ENCODE peak calls at places on chromosomes 16 and 17, in six cellular contexts. One of them, this sample, is unnamed.
A peak's percentile ranks its signal among the peaks of the same experiment; 100 is the strongest.

GRCh38 chr17:83193336-83194188 is 114.2 kb downstream of the METRNL start:
- DNase-seq in GM23338: no peak
- DNase-seq in heart left ventricle: peak; percentile 18
- DNase-seq in uterus: peak; percentile 11
- DNase-seq in ovary: peak; percentile 38
- DNase-seq in lung: peak; percentile 47
- DNase-seq in this sample: peak; percentile 91

GRCh38 chr16:67441289-67441753 is 10.4 kb downstream of the HSD11B2 start:
- DNase-seq in GM23338: no peak
- DNase-seq in heart left ventricle: peak; percentile 76
- DNase-seq in uterus: peak; percentile 45
- DNase-seq in ovary: peak; percentile 49
- DNase-seq in lung: peak; percentile 79
- DNase-seq in this sample: peak; percentile 95

GRCh38 chr16:72073831-72074230 is 10.8 kb downstream of the HPR start:
- DNase-seq in GM23338: no peak
- DNase-seq in heart left ventricle: peak; percentile 69
- DNase-seq in uterus: no peak
- DNase-seq in ovary: peak; percentile 65
- DNase-seq in lung: no peak
- DNase-seq in this sample: no peak

GRCh38 chr16:23502466-23502865 is 7.8 kb downstream of the GGA2 start:
- DNase-seq in GM23338: no peak
- DNase-seq in heart left ventricle: no peak
- DNase-seq in uterus: no peak
- DNase-seq in ovary: no peak
- DNase-seq in lung: no peak
- DNase-seq in this sample: no peak

GRCh38 chr16:11310997-11311561 is 29.9 kb upstream of the PRM1 start:
- DNase-seq in GM23338: no peak
- DNase-seq in heart left ventricle: no peak
- DNase-seq in uterus: no peak
- DNase-seq in ovary: no peak
- DNase-seq in lung: no peak
- DNase-seq in this sample: no peak

GRCh38 chr16:68417711-68418301 is 30.5 kb downstream of the SMPD3 start:
- DNase-seq in GM23338: no peak
- DNase-seq in heart left ventricle: peak; percentile 44
- DNase-seq in uterus: peak; percentile 23
- DNase-seq in ovary: no peak
- DNase-seq in lung: peak; percentile 57
- DNase-seq in this sample: no peak

GRCh38 chr17:75635610-75636202 is 2.5 kb downstream of the SMIM5 start:
- DNase-seq in GM23338: no peak
- DNase-seq in heart left ventricle: peak; percentile 58
- DNase-seq in uterus: no peak
- DNase-seq in ovary: peak; percentile 33
- DNase-seq in lung: no peak
- DNase-seq in this sample: no peak

GRCh38 chr17:76382305-76382802 is 2.1 kb upstream of the SPHK1 start:
- DNase-seq in GM23338: peak; percentile 79
- DNase-seq in heart left ventricle: no peak
- DNase-seq in uterus: no peak
- DNase-seq in ovary: no peak
- DNase-seq in lung: no peak
- DNase-seq in this sample: no peak

GRCh38 chr17:39674702-39675389 is 6.6 kb downstream of the PNMT start:
- DNase-seq in GM23338: no peak
- DNase-seq in heart left ventricle: peak; percentile 64
- DNase-seq in uterus: no peak
- DNase-seq in ovary: peak; percentile 31
- DNase-seq in lung: no peak
- DNase-seq in this sample: no peak

GRCh38 chr17:9036336-9036735 is 15.0 kb downstream of the NTN1 start:
- DNase-seq in GM23338: no peak
- DNase-seq in heart left ventricle: no peak
- DNase-seq in uterus: no peak
- DNase-seq in ovary: no peak
- DNase-seq in lung: no peak
- DNase-seq in this sample: no peak

GRCh38 chr16:80319181-80319580 is 221.6 kb upstream of the DYNLRB2 start:
- DNase-seq in GM23338: peak; percentile 42
- DNase-seq in heart left ventricle: no peak
- DNase-seq in uterus: no peak
- DNase-seq in ovary: no peak
- DNase-seq in lung: no peak
- DNase-seq in this sample: no peak

GRCh38 chr17:66494023-66494803 is 191.8 kb downstream of the PRKCA start:
- DNase-seq in GM23338: no peak
- DNase-seq in heart left ventricle: no peak
- DNase-seq in uterus: no peak
- DNase-seq in ovary: no peak
- DNase-seq in lung: no peak
- DNase-seq in this sample: no peak

GRCh38 chr16:86517652-86518258 is 7.4 kb downstream of the FOXF1 start:
- DNase-seq in GM23338: peak; percentile 80
- DNase-seq in heart left ventricle: peak; percentile 63
- DNase-seq in uterus: peak; percentile 51
- DNase-seq in ovary: peak; percentile 61
- DNase-seq in lung: peak; percentile 45
- DNase-seq in this sample: no peak

GRCh38 chr17:68381076-68381900 is 76.0 kb downstream of the WIPI1 start:
- DNase-seq in GM23338: no peak
- DNase-seq in heart left ventricle: no peak
- DNase-seq in uterus: peak; percentile 81
- DNase-seq in ovary: no peak
- DNase-seq in lung: peak; percentile 51
- DNase-seq in this sample: no peak

GRCh38 chr17:60720763-60721531 is 43.3 kb downstream of the BCAS3 start:
- DNase-seq in GM23338: peak; percentile 76
- DNase-seq in heart left ventricle: peak; percentile 27
- DNase-seq in uterus: peak; percentile 20
- DNase-seq in ovary: no peak
- DNase-seq in lung: no peak
- DNase-seq in this sample: peak; percentile 25

GRCh38 chr17:28471127-28471453 is 2.4 kb upstream of the SLC13A2 start:
- DNase-seq in GM23338: no peak
- DNase-seq in heart left ventricle: no peak
- DNase-seq in uterus: no peak
- DNase-seq in ovary: no peak
- DNase-seq in lung: no peak
- DNase-seq in this sample: peak; percentile 68

GRCh38 chr16:83935005-83935857 is 17.8 kb upstream of the OSGIN1 start:
- DNase-seq in GM23338: no peak
- DNase-seq in heart left ventricle: no peak
- DNase-seq in uterus: no peak
- DNase-seq in ovary: no peak
- DNase-seq in lung: no peak
- DNase-seq in this sample: no peak